ENCODE peak calls at places on chromosomes 5 and 9, in eight cellular contexts. C is stimulated activated CD8-positive, alpha-beta memory T cell treated with anti-CD3 and anti-CD28 coated beads, Interleukin-2, amount 100 ng/mL, for 1 hour; L is activated CD4-positive, CD25-positive, alpha-beta regulatory T cell treated with anti-CD3 and anti-CD28 coated beads, Interleukin-2, amount 50 U/mL, for 72 hours; U is heart right ventricle; F is fibroblast of mammary gland; A is GM04504; Q is activated T-helper 1 cell treated with anti-CD3 and anti-CD28 coated beads, Interleukin-12 subunit alpha, Interleukin-12 subunit beta, Interleukin-2, Interleukin-4 antibody, amounts not matched to agents 30 ng/mL and 10 ng/mL and 1 ng/mL, durations not matched to agents 14 hours and 24 hours and 36 hours; O is cardiac muscle cell. V is an unnamed sample.

GRCh38 chr9:4792054-4792571 is 631 bp upstream of the RCL1 start:
- DNase-seq in L (no peak), A (no peak), O (no peak), F (peak), Q (no peak), C (no peak), U (no peak), V (no peak)

GRCh38 chr5:165196961-165197360 is 1691.5 kb downstream of the MAT2B start:
- DNase-seq in Q (no peak), C (no peak), O (no peak), A (no peak), L (no peak), F (no peak), U (no peak), V (no peak)

GRCh38 chr5:42923710-42924109 is 112.0 kb upstream of the SELENOP start:
- DNase-seq in C (no peak), L (no peak), U (no peak), A (no peak), Q (no peak), F (no peak), O (peak), V (no peak)

GRCh38 chr5:73625905-73626811 is at the start of gene ARHGEF28:
- DNase-seq in Q (no peak), C (no peak), U (peak), A (no peak), L (no peak), F (peak), O (peak), V (peak)

GRCh38 chr5:11599499-11599898 is 304.7 kb downstream of the CTNND2 start:
- DNase-seq in C (no peak), U (no peak), L (no peak), A (no peak), O (no peak), Q (no peak), F (no peak), V (no peak)

GRCh38 chr5:56003633-56004032 is 8.9 kb upstream of the IL6ST start:
- DNase-seq in A (no peak), U (no peak), F (peak), O (peak), Q (no peak), C (no peak), L (no peak), V (peak)

GRCh38 chr5:761854-762685 is 22.5 kb downstream of the ZDHHC11B start:
- DNase-seq in U (no peak), O (no peak), F (no peak), L (peak), C (no peak), Q (no peak), A (no peak), V (no peak)

GRCh38 chr9:125142560-125143376 is 560 bp downstream of the SCAI start:
- DNase-seq in C (no peak), L (no peak), Q (no peak), U (peak), A (no peak), O (peak), F (no peak), V (no peak)

GRCh38 chr9:117528225-117528624 is 113.4 kb upstream of the ASTN2 start:
- DNase-seq in A (no peak), U (no peak), O (no peak), Q (no peak), L (no peak), C (no peak), F (peak), V (no peak)

GRCh38 chr5:37435261-37435660 is 56.1 kb downstream of the WDR70 start:
- DNase-seq in F (peak), O (peak), C (no peak), L (no peak), Q (no peak), U (no peak), A (no peak), V (peak)

GRCh38 chr9:107090218-107090617 is 192.9 kb upstream of the RAD23B start:
- DNase-seq in O (no peak), Q (no peak), L (no peak), C (no peak), U (no peak), F (no peak), A (no peak), V (no peak)

GRCh38 chr5:115396698-115397097 is 100.2 kb upstream of the CCDC112 start:
- DNase-seq in U (no peak), Q (no peak), C (no peak), A (no peak), F (no peak), O (peak), L (no peak), V (peak)

GRCh38 chr9:93223241-93224180 is 39.6 kb downstream of the WNK2 start:
- DNase-seq in Q (no peak), L (no peak), F (peak), U (peak), A (peak), C (no peak), O (peak), V (peak)

GRCh38 chr5:127440831-127441230 is 76.6 kb upstream of the PRRC1 start:
- DNase-seq in A (no peak), F (peak), L (no peak), Q (no peak), O (peak), U (no peak), C (no peak), V (no peak)

GRCh38 chr9:135218331-135219225 is 131.1 kb downstream of the OLFM1 start:
- DNase-seq in O (no peak), Q (no peak), A (no peak), U (no peak), F (no peak), C (no peak), L (no peak), V (no peak)

GRCh38 chr5:170467000-170467707 is 36.7 kb upstream of the KCNIP1 start:
- DNase-seq in C (no peak), F (peak), O (peak), A (peak), Q (no peak), L (no peak), U (no peak), V (peak)

GRCh38 chr9:13688223-13688989 is 408.9 kb upstream of the MPDZ start:
- DNase-seq in L (no peak), Q (no peak), U (no peak), F (no peak), C (no peak), A (no peak), O (peak), V (no peak)

GRCh38 chr5:126054593-126055347 is 368.4 kb upstream of the GRAMD2B start:
- DNase-seq in Q (no peak), C (no peak), O (no peak), A (no peak), L (no peak), U (no peak), F (no peak), V (no peak)

GRCh38 chr9:72263572-72263971 is 101.4 kb downstream of the ZFAND5 start:
- DNase-seq in U (no peak), C (no peak), A (no peak), L (no peak), O (no peak), Q (no peak), F (no peak), V (no peak)

GRCh38 chr5:6714221-6715041 is 1.2 kb downstream of the TENT4A start:
- DNase-seq in A (no peak), Q (no peak), C (no peak), F (no peak), O (peak), U (peak), L (peak), V (no peak)

GRCh38 chr5:177453852-177454396 is 7.3 kb downstream of the PRR7 start:
- DNase-seq in U (no peak), Q (no peak), A (no peak), L (no peak), O (peak), F (no peak), C (no peak), V (no peak)

GRCh38 chr9:135573124-135573523 is 11.6 kb downstream of the PAEP start:
- DNase-seq in A (no peak), O (no peak), C (no peak), L (no peak), U (no peak), Q (no peak), F (no peak), V (no peak)

GRCh38 chr5:35926389-35927051 is 11.9 kb downstream of the CAPSL start:
- DNase-seq in Q (peak), O (peak), C (peak), L (peak), F (peak), A (peak), U (peak), V (peak)

GRCh38 chr9:137198051-137198747 is 2.3 kb downstream of the TPRN start:
- DNase-seq in L (no peak), A (no peak), U (no peak), F (no peak), Q (no peak), O (no peak), C (no peak), V (no peak)

GRCh38 chr9:115118471-115119156 is 657 bp upstream of the TNC start:
- DNase-seq in A (no peak), L (no peak), C (no peak), O (peak), U (peak), F (peak), Q (no peak), V (peak)

GRCh38 chr9:95876595-95876994 is 1.1 kb downstream of the ERCC6L2 start:
- DNase-seq in C (no peak), L (no peak), U (no peak), O (peak), A (no peak), F (peak), Q (no peak), V (peak)

GRCh38 chr9:89350988-89351557 is 32.8 kb downstream of the SECISBP2 start:
- DNase-seq in O (no peak), C (no peak), F (no peak), Q (no peak), A (no peak), L (no peak), U (no peak), V (no peak)

GRCh38 chr5:4640793-4641192 is 499.3 kb upstream of the ADAMTS16 start:
- DNase-seq in A (no peak), O (no peak), L (no peak), U (no peak), Q (no peak), C (no peak), F (no peak), V (no peak)

GRCh38 chr9:130940693-130941576 is 1.9 kb upstream of the FIBCD1 start:
- DNase-seq in O (no peak), L (peak), F (peak), A (no peak), Q (peak), U (peak), C (peak), V (peak)

GRCh38 chr9:129307227-129307970 is 129.3 kb upstream of the IER5L start:
- DNase-seq in A (no peak), L (peak), F (no peak), Q (no peak), C (no peak), O (no peak), U (no peak), V (no peak)

GRCh38 chr5:25544652-25545249 is 900.0 kb upstream of the CDH10 start:
- DNase-seq in C (no peak), U (no peak), A (no peak), L (no peak), Q (no peak), F (peak), O (no peak), V (no peak)

GRCh38 chr5:88740604-88741003 is 142.4 kb downstream of the MEF2C start:
- DNase-seq in Q (no peak), A (no peak), U (no peak), L (no peak), O (no peak), F (no peak), C (no peak), V (no peak)

GRCh38 chr9:36450110-36450732 is 50.2 kb upstream of the RNF38 start:
- DNase-seq in F (peak), C (no peak), Q (no peak), A (no peak), O (peak), L (no peak), U (peak), V (peak)

GRCh38 chr9:33289501-33289900 is 815 bp upstream of the NFX1 start:
- DNase-seq in O (peak), Q (no peak), F (peak), U (peak), L (peak), A (no peak), C (no peak), V (no peak)

GRCh38 chr5:1314564-1314982 is 19.7 kb upstream of the TERT start:
- DNase-seq in L (peak), F (no peak), U (no peak), Q (no peak), C (no peak), A (no peak), O (no peak), V (no peak)

V was measured in IMR-90.